ENCODE peak calls at places on chromosomes 6 and 20, in six cellular contexts. A, V, O, W, F and U are unnamed samples.

GRCh38 chr6:169019727-169020491 is 233.7 kb downstream of the THBS2 start:
- DNase-seq in O (no peak), A (no peak), F (no peak), V (no peak), W (peak; percentile 49), U (no peak)

GRCh38 chr20:19889011-19889953 is 127.9 kb upstream of the NAA20 start:
- DNase-seq in W (no peak), A (peak; percentile 23), F (no peak), O (no peak), V (no peak), U (no peak)

GRCh38 chr6:71908162-71908765 is 21.9 kb downstream of the RIMS1 start:
- DNase-seq in F (no peak), A (no peak), W (no peak), O (no peak), V (no peak), U (no peak)

GRCh38 chr6:96013531-96013930 is 2.2 kb upstream of the FUT9 start:
- DNase-seq in O (no peak), A (no peak), W (no peak), F (no peak), V (no peak), U (no peak)

GRCh38 chr6:113361014-113361645 is 496.0 kb upstream of the MARCKS start:
- DNase-seq in O (no peak), V (no peak), F (no peak), A (no peak), W (peak; percentile 20), U (no peak)

GRCh38 chr6:13467216-13467600 is 20.2 kb downstream of the GFOD1 start:
- DNase-seq in A (no peak), V (no peak), O (no peak), F (no peak), W (no peak), U (no peak)

GRCh38 chr6:27791182-27791939 is 120.8 kb downstream of the OR2B2 start:
- DNase-seq in O (peak; percentile 67), W (peak; percentile 81), F (peak; percentile 49), A (peak; percentile 45), V (no peak), U (peak; percentile 21)

GRCh38 chr6:11979866-11980265 is 32.2 kb upstream of the HIVEP1 start:
- DNase-seq in V (no peak), W (no peak), A (no peak), O (no peak), F (no peak), U (no peak)